ENCODE peak calls at places on chromosome 18, in seven cellular contexts. B is GM04504; N is A172; T is activated naive CD4-positive, alpha-beta T cell treated with anti-CD3 and anti-CD28 coated beads for 36 hours; H is adrenal gland; C is ecto neural progenitor cell; W is fibroblast of lung. J is an unnamed sample.

GRCh38 chr18:3340682-3341097 is 78.8 kb downstream of the MYL12B start:
- DNase-seq in W (peak; percentile 30), N (peak; percentile 55), T (no peak), H (no peak), C (no peak), B (no peak), J (no peak)

GRCh38 chr18:78525364-78526111 is 454.1 kb upstream of the SALL3 start:
- DNase-seq in W (no peak), N (no peak), H (no peak), B (no peak), C (no peak), T (no peak), J (no peak)

GRCh38 chr18:76983613-76984051 is 149.0 kb downstream of the MBP start:
- DNase-seq in H (no peak), C (no peak), W (no peak), T (no peak), N (no peak), B (no peak), J (no peak)

GRCh38 chr18:9488535-9488934 is 13.2 kb downstream of the RALBP1 start:
- DNase-seq in C (no peak), B (no peak), N (no peak), W (no peak), H (no peak), T (no peak), J (no peak)

GRCh38 chr18:13372405-13372995 is 153.9 kb downstream of the LDLRAD4 start:
- DNase-seq in N (no peak), H (peak; percentile 50), T (peak; percentile 20), W (no peak), C (no peak), B (peak; percentile 11), J (no peak)

GRCh38 chr18:3401669-3402620 is 48.0 kb upstream of the TGIF1 start:
- DNase-seq in N (no peak), W (no peak), T (no peak), B (no peak), H (no peak), C (no peak), J (no peak)

GRCh38 chr18:59249186-59249774 is 24.0 kb downstream of the RAX start:
- DNase-seq in N (peak; percentile 56), H (peak; percentile 78), W (peak; percentile 94), T (peak; percentile 66), B (peak; percentile 78), C (peak; percentile 63), J (peak; percentile 29)

GRCh38 chr18:63788447-63789096 is 13.4 kb downstream of the SERPINB7 start:
- DNase-seq in N (peak; percentile 88), B (peak; percentile 61), C (no peak), H (no peak), T (peak; percentile 81), W (peak; percentile 79), J (no peak)

GRCh38 chr18:48330016-48330991 is 78.9 kb downstream of the ZBTB7C start:
- DNase-seq in T (no peak), H (peak; percentile 63), C (no peak), W (peak; percentile 72), B (peak; percentile 24), N (peak; percentile 88), J (no peak)

GRCh38 chr18:72868666-72869661 is 1.2 kb upstream of the NETO1 start:
- DNase-seq in N (no peak), C (peak; percentile 58), W (no peak), T (no peak), B (no peak), H (no peak), J (no peak)

GRCh38 chr18:55386545-55386944 is 201.4 kb downstream of the TCF4 start:
- DNase-seq in T (no peak), H (no peak), W (no peak), N (no peak), B (no peak), C (no peak), J (no peak)

J was measured in uterus.